ENCODE peak calls at places on chromosomes 7 and 10, in eight cellular contexts. A, O, R, I, W, L, Z and H are unnamed samples.

GRCh38 chr7:30321089-30321991 is 36.9 kb downstream of the ZNRF2 start:
- DNase-seq in A (no peak), O (no peak), R (no peak), I (no peak), W (no peak), L (peak), Z (no peak), H (peak)

GRCh38 chr7:99730262-99730810 is 4.7 kb downstream of the CYP3A7 start:
- DNase-seq in A (no peak), O (no peak), R (no peak), I (peak), W (no peak), L (no peak), Z (no peak), H (no peak)

GRCh38 chr10:98096731-98097130 is 37.7 kb upstream of the R3HCC1L start:
- DNase-seq in A (no peak), O (no peak), R (no peak), I (no peak), W (no peak), L (no peak), Z (no peak), H (no peak)

GRCh38 chr10:130930821-130931220 is 380.7 kb downstream of the TCERG1L start:
- DNase-seq in A (no peak), O (no peak), R (no peak), I (no peak), W (no peak), L (no peak), Z (no peak), H (no peak)

GRCh38 chr7:100894860-100895700 is 608 bp downstream of the ACHE start:
- DNase-seq in A (peak), O (no peak), R (no peak), I (no peak), W (peak), L (no peak), Z (peak), H (peak)

GRCh38 chr7:44887293-44887692 is 2.0 kb upstream of the PURB start:
- DNase-seq in A (no peak), O (no peak), R (no peak), I (no peak), W (no peak), L (no peak), Z (no peak), H (no peak)

GRCh38 chr7:155198206-155198892 is 99.3 kb upstream of the INSIG1 start:
- DNase-seq in A (no peak), O (no peak), R (no peak), I (no peak), W (no peak), L (no peak), Z (no peak), H (no peak)

GRCh38 chr10:72935358-72935757 is 19.2 kb downstream of the PLA2G12B start:
- DNase-seq in A (no peak), O (no peak), R (peak), I (no peak), W (no peak), L (no peak), Z (no peak), H (no peak)

GRCh38 chr7:70498633-70499032 is 633.3 kb upstream of the GALNT17 start:
- DNase-seq in A (no peak), O (no peak), R (no peak), I (no peak), W (no peak), L (no peak), Z (no peak), H (no peak)

GRCh38 chr10:52031771-52032170 is 282.3 kb upstream of the DKK1 start:
- DNase-seq in A (no peak), O (no peak), R (no peak), I (no peak), W (no peak), L (no peak), Z (no peak), H (no peak)

GRCh38 chr7:105759670-105760548 is 116.5 kb downstream of the ATXN7L1 start:
- DNase-seq in A (peak), O (peak), R (peak), I (peak), W (peak), L (no peak), Z (peak), H (peak)

GRCh38 chr10:26733750-26734568 is 36.5 kb downstream of the PDSS1 start:
- DNase-seq in A (no peak), O (no peak), R (no peak), I (peak), W (no peak), L (no peak), Z (no peak), H (no peak)

GRCh38 chr7:22723171-22723601 is 3.8 kb upstream of the IL6 start:
- DNase-seq in A (no peak), O (no peak), R (no peak), I (no peak), W (no peak), L (no peak), Z (no peak), H (peak)

GRCh38 chr7:120725376-120726039 is 132.4 kb downstream of the TSPAN12 start:
- DNase-seq in A (peak), O (peak), R (peak), I (peak), W (no peak), L (no peak), Z (peak), H (peak)

GRCh38 chr7:94395141-94396041 is 696 bp downstream of the COL1A2 start:
- DNase-seq in A (peak), O (peak), R (peak), I (peak), W (peak), L (peak), Z (peak), H (peak)

GRCh38 chr10:112951349-112952281 is 1.6 kb downstream of the TCF7L2 start:
- DNase-seq in A (peak), O (peak), R (peak), I (peak), W (peak), L (no peak), Z (peak), H (peak)

GRCh38 chr7:96310106-96310505 is 11.8 kb downstream of the SLC25A13 start:
- DNase-seq in A (no peak), O (no peak), R (no peak), I (no peak), W (no peak), L (no peak), Z (no peak), H (no peak)

GRCh38 chr10:42380926-42381547 is 257.3 kb downstream of the ZNF33B start:
- DNase-seq in A (no peak), O (no peak), R (no peak), I (no peak), W (no peak), L (no peak), Z (no peak), H (no peak)

DNA sequence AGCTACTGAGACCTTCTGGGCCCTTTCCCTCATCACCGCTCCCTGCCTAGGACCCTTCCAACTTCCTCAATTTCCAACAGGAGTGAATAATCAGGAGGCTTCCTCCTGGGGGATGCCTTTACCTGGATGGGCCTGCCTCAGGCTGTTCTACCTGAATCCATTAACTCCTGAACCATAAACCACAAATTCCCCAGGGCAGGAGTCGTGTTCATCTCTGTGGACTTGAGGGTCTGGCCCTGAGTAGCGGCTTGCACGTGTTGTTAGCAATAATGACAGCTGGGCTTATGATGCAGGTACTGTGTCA is 105.1 kb upstream of the GPR26 start:
- DNase-seq in A (no peak), O (no peak), R (no peak), I (no peak), W (no peak), L (no peak), Z (no peak), H (no peak)
- TF ChIP-seq CTCF in A (no peak), O (no peak), R (no peak), I (no peak), W (no peak), L (no peak), Z (no peak), H (no peak)

DNA sequence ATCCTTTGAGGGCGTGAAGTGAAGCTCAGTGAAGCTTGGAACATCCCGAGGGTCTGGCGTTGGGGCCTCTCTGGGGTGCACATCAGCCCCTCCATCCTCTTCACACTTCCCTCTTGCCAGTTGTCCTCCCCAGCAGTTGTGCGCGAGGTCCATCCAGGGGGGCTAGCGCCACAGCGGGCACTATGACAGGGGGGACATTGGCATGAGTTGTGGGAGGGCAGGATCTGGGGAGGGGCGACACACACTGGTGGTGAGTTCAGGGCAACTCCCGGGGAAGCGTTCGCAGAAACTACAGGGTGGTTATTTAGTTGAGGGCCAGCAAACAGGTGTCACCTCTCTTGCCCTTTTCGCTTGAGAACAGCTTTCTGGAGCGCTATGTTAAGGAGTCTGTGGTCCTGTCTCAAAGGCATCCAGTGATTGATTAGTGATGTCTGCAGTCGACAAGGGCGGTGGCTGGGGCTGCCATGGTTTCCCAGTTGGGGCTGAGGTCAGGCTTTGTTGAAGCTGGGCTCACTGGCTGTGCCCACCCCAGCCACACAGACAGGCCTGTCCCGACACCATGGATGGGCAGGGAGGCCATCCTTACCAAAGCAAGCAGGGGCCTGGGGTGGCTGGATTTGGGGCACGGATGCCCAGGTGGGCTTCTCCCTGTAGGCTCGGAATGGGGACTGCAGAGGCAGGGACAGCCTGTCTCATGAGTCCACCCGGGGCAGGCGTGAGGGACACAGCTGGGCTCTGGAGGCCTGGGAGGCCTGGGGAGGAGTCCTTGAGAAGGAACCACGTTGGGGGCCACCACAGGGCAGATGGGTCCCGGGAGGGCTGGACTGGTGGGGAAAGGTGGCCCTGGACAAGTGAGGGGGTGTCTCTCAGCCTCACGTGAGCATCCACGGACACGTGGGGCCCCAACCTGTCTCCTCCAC is 59.4 kb downstream of the UNCX start:
- DNase-seq in A (no peak), O (no peak), R (no peak), I (no peak), W (no peak), L (no peak), Z (no peak), H (no peak)
- TF ChIP-seq MAX in A (no peak), O (no peak), R (no peak), I (no peak), W (no peak), L (no peak), Z (no peak), H (no peak)

GRCh38 chr7:34123316-34123715 is 218.0 kb downstream of the BMPER start:
- DNase-seq in A (no peak), O (no peak), R (no peak), I (no peak), W (no peak), L (no peak), Z (no peak), H (no peak)

GRCh38 chr7:34115503-34115902 is 210.2 kb downstream of the BMPER start:
- DNase-seq in A (no peak), O (no peak), R (no peak), I (no peak), W (no peak), L (no peak), Z (no peak), H (no peak)

GRCh38 chr7:34117583-34117982 is 212.2 kb downstream of the BMPER start:
- DNase-seq in A (no peak), O (no peak), R (no peak), I (no peak), W (no peak), L (no peak), Z (no peak), H (no peak)

GRCh38 chr7:34124765-34125164 is 219.4 kb downstream of the BMPER start:
- DNase-seq in A (no peak), O (no peak), R (no peak), I (no peak), W (no peak), L (no peak), Z (no peak), H (no peak)

DNA sequence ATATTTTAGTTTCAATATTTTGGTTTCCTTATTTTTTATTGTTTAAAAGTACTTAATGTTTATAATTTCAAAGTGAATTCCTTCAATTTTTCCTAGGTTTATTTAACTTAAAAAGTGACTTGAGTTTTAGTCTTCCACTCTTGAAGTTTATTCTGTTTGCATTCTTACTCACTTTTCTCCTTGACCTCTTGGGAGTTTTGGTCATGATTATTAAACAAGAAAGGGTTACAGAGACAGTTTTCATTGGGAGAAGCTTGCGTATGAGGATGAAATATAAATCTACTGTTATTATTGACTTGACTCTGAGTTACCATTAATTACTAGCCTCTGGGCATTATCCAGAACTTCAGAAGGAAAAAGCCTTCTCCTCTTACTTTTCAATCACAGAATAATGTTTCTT is 216.0 kb downstream of the BMPER start:
- DNase-seq in A (no peak), O (no peak), R (no peak), I (no peak), W (no peak), L (no peak), Z (no peak), H (no peak)
- TF ChIP-seq CTCF in A (no peak), O (no peak), R (no peak), I (no peak), W (no peak), L (no peak), Z (no peak), H (no peak)

GRCh38 chr7:42010751-42011150 is 226.3 kb downstream of the GLI3 start:
- DNase-seq in A (no peak), O (no peak), R (no peak), I (no peak), W (no peak), L (no peak), Z (no peak), H (no peak)
- TF ChIP-seq MAX in A (no peak), O (no peak), R (no peak), I (no peak), W (no peak), L (no peak), Z (no peak), H (no peak)

GRCh38 chr10:69383485-69384089 is 33.1 kb downstream of the TACR2 start:
- DNase-seq in A (no peak), O (peak), R (no peak), I (peak), W (no peak), L (no peak), Z (no peak), H (no peak)
- TF ChIP-seq CTCF in A (no peak), O (peak), R (no peak), I (peak), W (no peak), L (no peak), Z (no peak), H (no peak)

DNA sequence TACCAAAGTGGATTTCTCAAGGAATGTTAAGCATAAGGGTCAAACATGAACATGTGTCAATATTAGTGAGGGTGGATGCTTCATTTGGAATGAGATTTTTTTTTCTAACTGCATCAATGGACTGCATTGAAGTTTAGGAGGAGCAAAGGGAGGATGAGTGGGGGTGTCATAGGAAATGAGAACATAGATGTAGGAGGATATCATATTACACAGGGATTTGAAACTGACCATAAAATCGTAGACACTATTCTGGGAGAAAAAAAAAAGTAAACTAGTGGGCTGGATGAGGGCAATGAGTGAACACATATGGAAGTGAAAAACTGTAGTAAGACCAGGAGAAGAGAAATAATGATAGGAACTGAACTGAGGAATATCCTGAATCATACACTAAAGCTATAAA is 109.4 kb downstream of the SEMA3A start:
- DNase-seq in A (no peak), O (no peak), R (no peak), I (peak), W (no peak), L (no peak), Z (no peak), H (no peak)
- TF ChIP-seq MAX in A (no peak), O (no peak), R (no peak), I (no peak), W (no peak), L (no peak), Z (no peak), H (no peak)

GRCh38 chr10:71780161-71780560 is 6.8 kb upstream of the VSIR start:
- DNase-seq in A (no peak), O (no peak), R (no peak), I (no peak), W (no peak), L (no peak), Z (no peak), H (no peak)

GRCh38 chr10:71779641-71780040 is 6.3 kb upstream of the VSIR start:
- DNase-seq in A (no peak), O (no peak), R (no peak), I (no peak), W (no peak), L (no peak), Z (no peak), H (peak)

GRCh38 chr10:71776528-71776927 is 3.2 kb upstream of the VSIR start:
- DNase-seq in A (peak), O (no peak), R (no peak), I (no peak), W (no peak), L (no peak), Z (no peak), H (peak)

GRCh38 chr10:71777213-71777985 is 4.1 kb upstream of the VSIR start:
- DNase-seq in A (no peak), O (no peak), R (no peak), I (no peak), W (no peak), L (no peak), Z (no peak), H (peak)

DNA sequence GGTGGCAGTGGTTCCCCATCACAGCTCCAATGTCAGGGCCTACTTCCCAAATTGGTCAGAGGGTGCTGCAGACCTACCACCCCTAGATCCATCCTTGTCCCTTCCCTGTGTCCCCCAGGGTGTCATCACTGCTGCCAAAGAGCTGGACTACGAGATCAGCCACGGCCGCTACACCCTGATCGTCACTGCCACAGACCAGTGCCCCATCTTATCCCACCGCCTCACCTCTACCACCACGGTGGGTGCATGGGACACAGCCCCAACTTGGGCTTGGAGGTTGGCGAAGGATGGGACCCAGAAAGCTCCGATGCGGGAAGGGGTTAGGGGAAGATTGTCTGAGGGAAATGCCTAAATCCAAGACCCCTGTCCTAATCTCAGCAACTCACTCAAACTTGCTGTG is 4.8 kb upstream of the VSIR start:
- DNase-seq in A (no peak), O (no peak), R (no peak), I (no peak), W (no peak), L (no peak), Z (no peak), H (no peak)
- TF ChIP-seq CTCF in A (no peak), O (no peak), R (no peak), I (no peak), W (no peak), L (no peak), Z (no peak), H (no peak)

GRCh38 chr10:117004238-117004626 is 755 bp downstream of the SHTN1 start:
- DNase-seq in A (no peak), O (no peak), R (no peak), I (no peak), W (no peak), L (no peak), Z (no peak), H (peak)

GRCh38 chr10:117007080-117007479 is 2.1 kb upstream of the SHTN1 start:
- DNase-seq in A (peak), O (peak), R (peak), I (peak), W (no peak), L (no peak), Z (peak), H (peak)

GRCh38 chr10:117003336-117003735 is 1.7 kb downstream of the SHTN1 start:
- DNase-seq in A (no peak), O (no peak), R (no peak), I (peak), W (no peak), L (no peak), Z (no peak), H (no peak)

GRCh38 chr10:117005454-117006055 is 568 bp upstream of the SHTN1 start:
- DNase-seq in A (peak), O (peak), R (peak), I (peak), W (peak), L (no peak), Z (no peak), H (no peak)

GRCh38 chr10:117004627-117005453 is at the start of gene SHTN1:
- DNase-seq in A (peak), O (peak), R (peak), I (peak), W (peak), L (no peak), Z (peak), H (peak)
- TF ChIP-seq MAX in A (no peak), O (peak), R (peak), I (no peak), W (peak), L (no peak), Z (no peak), H (no peak)

GRCh38 chr7:112449902-112450806 is at the start of gene IFRD1:
- DNase-seq in A (peak), O (peak), R (peak), I (peak), W (peak), L (peak), Z (peak), H (peak)

GRCh38 chr7:112448376-112448775 is 1.9 kb upstream of the IFRD1 start:
- DNase-seq in A (no peak), O (no peak), R (no peak), I (no peak), W (no peak), L (no peak), Z (no peak), H (no peak)

GRCh38 chr7:112449353-112449752 is 907 bp upstream of the IFRD1 start:
- DNase-seq in A (peak), O (peak), R (peak), I (peak), W (no peak), L (no peak), Z (no peak), H (peak)

GRCh38 chr7:112450807-112451661 is 774 bp downstream of the IFRD1 start:
- DNase-seq in A (peak), O (peak), R (peak), I (peak), W (peak), L (peak), Z (peak), H (peak)

DNA sequence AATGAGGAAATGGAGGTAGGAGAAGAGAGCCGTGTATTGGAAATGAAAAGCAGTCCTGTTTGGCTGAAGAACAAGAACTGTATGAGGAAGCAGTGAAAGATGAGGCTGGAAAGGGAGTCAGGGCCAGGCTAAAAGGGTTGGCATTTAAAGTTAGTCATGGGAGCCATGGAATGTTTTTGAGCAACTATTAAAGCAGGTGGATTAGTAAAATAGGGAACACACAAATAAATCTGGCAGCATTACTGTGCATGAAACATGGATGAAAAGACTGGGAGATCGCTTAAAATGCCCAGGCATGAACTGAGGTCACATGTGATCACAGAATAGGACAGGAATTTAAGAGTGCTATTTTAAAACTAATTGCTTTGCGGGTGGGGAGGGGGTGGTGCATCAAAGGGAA is 1.4 kb upstream of the IFRD1 start:
- DNase-seq in A (no peak), O (no peak), R (no peak), I (no peak), W (no peak), L (no peak), Z (no peak), H (no peak)
- TF ChIP-seq CTCF in A (no peak), O (no peak), R (no peak), I (no peak), W (no peak), L (no peak), Z (no peak), H (no peak)